ENCODE peak calls at places on chromosomes 5 and 9, in ten cellular contexts. V, G, O, R, N, H, M, W, A and X are unnamed samples.

GRCh38 chr5:54807421-54807820 is 178.0 kb downstream of the ESM1 start:
- DNase-seq in V (no peak), G (peak; percentile 72), O (peak; percentile 57), R (no peak), N (no peak), H (peak; percentile 32), M (no peak), W (no peak), A (peak; percentile 86), X (peak; percentile 8)

GRCh38 chr5:179122411-179123108 is 62.4 kb downstream of the ZNF354C start:
- DNase-seq in V (no peak), G (no peak), O (no peak), R (no peak), N (no peak), H (no peak), M (no peak), W (no peak), A (no peak), X (no peak)

GRCh38 chr9:68738346-68738745 is 33.3 kb downstream of the PIP5K1B start:
- DNase-seq in V (no peak), G (no peak), O (no peak), R (no peak), N (no peak), H (no peak), M (no peak), W (no peak), A (no peak), X (no peak)

GRCh38 chr9:109118802-109119438 is 827 bp downstream of the TMEM245 start:
- DNase-seq in V (no peak), G (peak; percentile 48), O (no peak), R (no peak), N (no peak), H (peak; percentile 32), M (peak; percentile 16), W (peak; percentile 67), A (peak; percentile 15), X (no peak)

GRCh38 chr9:132986586-132986985 is 8.1 kb downstream of the GFI1B start:
- DNase-seq in V (no peak), G (peak; percentile 58), O (no peak), R (no peak), N (no peak), H (no peak), M (no peak), W (no peak), A (no peak), X (no peak)

GRCh38 chr9:35814106-35814840 is 569 bp downstream of the HINT2 start:
- DNase-seq in V (peak; percentile 75), G (peak; percentile 86), O (peak; percentile 46), R (no peak), N (no peak), H (peak; percentile 30), M (peak; percentile 84), W (peak; percentile 91), A (peak; percentile 41), X (peak; percentile 52)

GRCh38 chr5:167524941-167525485 is 766.4 kb upstream of the WWC1 start:
- DNase-seq in V (no peak), G (peak; percentile 2), O (peak; percentile 1), R (no peak), N (no peak), H (no peak), M (no peak), W (no peak), A (no peak), X (no peak)

GRCh38 chr9:127144670-127145458 is 22.4 kb upstream of the ANGPTL2 start:
- DNase-seq in V (no peak), G (no peak), O (no peak), R (no peak), N (no peak), H (no peak), M (no peak), W (no peak), A (no peak), X (no peak)

GRCh38 chr5:103582364-103582763 is 19.8 kb upstream of the NUDT12 start:
- DNase-seq in V (peak; percentile 22), G (peak; percentile 63), O (peak; percentile 32), R (peak; percentile 19), N (no peak), H (peak; percentile 73), M (peak; percentile 35), W (peak; percentile 72), A (peak; percentile 50), X (peak; percentile 27)

GRCh38 chr5:134114886-134115805 is 665 bp downstream of the TCF7 start:
- DNase-seq in V (peak; percentile 20), G (peak; percentile 35), O (no peak), R (peak; percentile 74), N (no peak), H (no peak), M (peak; percentile 32), W (peak; percentile 65), A (no peak), X (peak; percentile 32)

GRCh38 chr9:5549671-5550650 is 39.6 kb downstream of the PDCD1LG2 start:
- DNase-seq in V (no peak), G (peak; percentile 73), O (peak; percentile 72), R (no peak), N (no peak), H (peak; percentile 20), M (no peak), W (no peak), A (peak; percentile 70), X (peak; percentile 55)

GRCh38 chr9:32431940-32432555 is 47.6 kb downstream of the ACO1 start:
- DNase-seq in V (peak; percentile 35), G (peak; percentile 60), O (peak; percentile 4), R (peak; percentile 48), N (no peak), H (peak; percentile 36), M (peak; percentile 33), W (peak; percentile 56), A (peak; percentile 64), X (peak; percentile 27)

GRCh38 chr5:84494453-84494852 is 109.8 kb upstream of the EDIL3 start:
- DNase-seq in V (no peak), G (peak; percentile 50), O (peak; percentile 90), R (no peak), N (no peak), H (peak; percentile 62), M (no peak), W (no peak), A (peak; percentile 95), X (no peak)

GRCh38 chr9:114850871-114851270 is 45.0 kb upstream of the TNFSF15 start:
- DNase-seq in V (no peak), G (peak; percentile 40), O (no peak), R (no peak), N (no peak), H (peak; percentile 2), M (no peak), W (no peak), A (peak; percentile 11), X (no peak)

GRCh38 chr9:25716220-25716872 is 38.1 kb upstream of the TUSC1 start:
- DNase-seq in V (peak; percentile 7), G (peak; percentile 70), O (peak; percentile 44), R (no peak), N (no peak), H (peak; percentile 72), M (peak; percentile 6), W (peak; percentile 67), A (peak; percentile 74), X (peak; percentile 81)

GRCh38 chr9:35733109-35733541 is 659 bp downstream of the CREB3 start:
- DNase-seq in V (peak; percentile 47), G (peak; percentile 69), O (peak; percentile 82), R (peak; percentile 28), N (peak; percentile 45), H (peak; percentile 68), M (peak; percentile 60), W (peak; percentile 77), A (peak; percentile 75), X (peak; percentile 35)

GRCh38 chr5:76685598-76686169 is 30.2 kb upstream of the F2R start:
- DNase-seq in V (no peak), G (no peak), O (no peak), R (no peak), N (no peak), H (no peak), M (peak; percentile 45), W (no peak), A (no peak), X (no peak)
- H3K4me3 ChIP-seq in V (no peak overlapping the region), G (no peak overlapping the region), O (no peak overlapping the region), R (no peak overlapping the region), N (no peak overlapping the region), H (no peak overlapping the region), M (no peak overlapping the region), W (no peak overlapping the region), A (no peak overlapping the region), X (no peak overlapping the region)

DNA sequence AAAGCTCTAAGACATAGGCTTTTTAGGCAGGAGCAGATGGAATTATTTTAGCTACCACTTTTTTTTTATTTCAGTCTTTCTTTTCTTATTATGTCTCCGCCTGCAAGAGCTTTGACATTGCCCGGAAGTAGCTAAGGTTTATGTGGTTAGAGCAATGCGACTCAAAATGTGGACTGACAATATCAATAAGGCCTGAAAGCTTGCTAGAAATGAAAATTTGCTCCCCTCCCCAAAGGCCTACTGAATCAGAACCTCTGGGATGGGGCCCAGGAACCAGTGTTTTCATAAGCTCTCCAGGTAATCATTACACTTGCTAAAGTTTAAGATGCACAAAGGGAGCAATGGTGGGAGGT is 81.2 kb downstream of the SUSD1 start:
- DNase-seq in V (no peak), G (no peak), O (no peak), R (no peak), N (no peak), H (no peak), M (no peak), W (no peak), A (no peak), X (no peak)
- H2AFZ ChIP-seq in V (no peak overlapping the region), G (no peak overlapping the region), O (no peak overlapping the region), R (no peak overlapping the region), N (no peak overlapping the region), H (no peak overlapping the region), M (no peak overlapping the region), W (no peak overlapping the region), A (no peak overlapping the region), X (no peak overlapping the region)

DNA sequence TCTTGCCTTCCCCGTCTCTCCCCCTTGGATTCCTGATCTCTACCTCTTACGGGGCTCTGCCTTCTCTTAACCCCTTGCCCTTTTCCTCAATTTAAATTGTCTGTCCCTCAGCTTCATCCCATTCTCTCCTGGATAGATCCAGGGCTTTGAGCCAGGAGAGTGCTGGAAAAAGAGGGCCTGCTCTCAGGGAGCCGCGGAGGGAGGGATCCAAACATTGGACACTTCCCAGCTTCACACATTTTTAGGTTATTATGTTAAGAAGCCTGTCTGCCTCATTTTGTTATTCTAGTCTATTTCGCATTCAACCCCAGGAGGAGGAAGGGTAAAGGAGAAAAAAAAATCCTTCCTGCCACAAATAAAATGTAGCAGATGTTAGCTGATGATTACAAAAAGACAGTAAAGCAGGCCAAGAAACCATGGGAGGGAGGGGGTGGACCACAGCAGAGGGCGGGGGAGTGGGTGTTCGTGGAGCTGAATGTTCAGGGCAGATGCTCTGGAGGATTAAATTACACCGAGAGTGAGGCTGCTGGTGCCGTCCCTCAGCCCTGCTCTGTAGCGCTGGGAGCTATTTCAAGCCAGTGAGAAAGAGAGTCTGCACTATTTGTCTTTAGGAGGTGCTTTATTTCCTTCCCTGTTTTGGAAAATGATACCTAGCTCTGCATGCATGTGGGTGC is 60.5 kb upstream of the ZFR start:
- DNase-seq in V (no peak), G (peak; percentile 83), O (no peak), R (peak; percentile 31), N (no peak), H (no peak), M (no peak), W (peak; percentile 64), A (peak; percentile 94), X (no peak)
- H3K4me3 ChIP-seq in V (no peak overlapping the region), G (peak overlapping the region; percentile 48), O (no peak overlapping the region), R (no peak overlapping the region), N (no peak overlapping the region), H (no peak overlapping the region), M (no peak overlapping the region), W (peak overlapping the region; percentile 2), A (no peak overlapping the region), X (no peak overlapping the region)

DNA sequence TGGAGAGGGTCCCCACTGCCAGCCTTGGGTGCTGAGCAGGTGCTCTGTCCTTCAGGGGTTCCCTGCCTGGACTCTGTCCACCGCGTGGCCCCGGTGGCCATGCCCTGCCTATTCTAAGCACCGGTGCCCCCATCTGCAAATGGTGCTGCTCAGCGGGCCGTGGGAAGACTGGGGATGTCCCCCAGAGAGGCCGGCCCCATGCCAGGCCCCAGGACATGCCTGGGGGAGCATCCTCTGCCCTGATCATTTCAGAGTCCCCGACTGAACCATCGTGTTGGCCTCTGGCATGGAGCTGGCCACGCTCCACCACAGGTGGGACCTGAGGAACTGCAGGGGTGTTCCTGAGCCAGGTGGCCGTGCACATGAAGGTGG is 64.7 kb downstream of the RXRA start:
- DNase-seq in V (no peak), G (no peak), O (no peak), R (no peak), N (no peak), H (no peak), M (no peak), W (no peak), A (no peak), X (no peak)
- H2AFZ ChIP-seq in V (no peak overlapping the region), G (no peak overlapping the region), O (no peak overlapping the region), R (no peak overlapping the region), N (no peak overlapping the region), H (no peak overlapping the region), M (no peak overlapping the region), W (no peak overlapping the region), A (no peak overlapping the region), X (no peak overlapping the region)